ENCODE peak calls at places on chromosomes 12 and 14, in seven cellular contexts. A is B cell; V is stimulated activated CD4-positive, alpha-beta T cell treated with anti-CD3 and anti-CD28 coated beads, Interleukin-2, amount 100 ng/mL, for 24 hours; S is cardiac fibroblast; X is occipital lobe; U is NAMALWA; T is NCI-H1930. D is an unnamed sample.

GRCh38 chr12:123453165-123453564 is 4.8 kb upstream of the SNRNP35 start:
- DNase-seq in S (no peak), U (no peak), T (no peak), X (no peak), V (no peak), A (no peak), D (no peak)

GRCh38 chr14:52071675-52072074 is 2.8 kb upstream of the NID2 start:
- DNase-seq in X (no peak), A (no peak), V (no peak), U (no peak), T (no peak), S (peak), D (no peak)

GRCh38 chr12:67208326-67209067 is 60.7 kb upstream of the CAND1 start:
- DNase-seq in X (no peak), U (no peak), T (no peak), V (no peak), S (no peak), A (no peak), D (no peak)

GRCh38 chr12:90974286-90974685 is 19.3 kb upstream of the CCER1 start:
- DNase-seq in U (no peak), T (no peak), V (no peak), S (no peak), X (no peak), A (no peak), D (no peak)

GRCh38 chr14:105470812-105471771 is 3.5 kb upstream of the CRIP2 start:
- DNase-seq in V (no peak), S (peak), X (no peak), T (no peak), A (no peak), U (peak), D (peak)

GRCh38 chr14:33848706-33849454 is 102.0 kb downstream of the EGLN3 start:
- DNase-seq in V (peak), X (peak), U (peak), S (peak), A (no peak), T (peak), D (peak)

GRCh38 chr14:97390031-97390729 is 593.0 kb downstream of the VRK1 start:
- DNase-seq in V (no peak), S (no peak), X (no peak), U (no peak), A (no peak), T (no peak), D (no peak)

GRCh38 chr12:127005406-127005805 is 1261.6 kb upstream of the TMEM132C start:
- DNase-seq in T (no peak), S (no peak), U (no peak), X (no peak), A (no peak), V (no peak), D (no peak)

GRCh38 chr12:117649796-117650195 is 288.4 kb upstream of the NOS1 start:
- DNase-seq in V (no peak), X (no peak), A (no peak), T (no peak), S (no peak), U (no peak), D (no peak)

GRCh38 chr12:109461846-109462766 is 15.0 kb downstream of the KCTD10 start:
- DNase-seq in U (no peak), X (no peak), T (no peak), A (no peak), S (peak), V (no peak), D (no peak)

GRCh38 chr12:65827827-65828231 is 3.5 kb downstream of the HMGA2 start:
- DNase-seq in V (no peak), U (no peak), A (no peak), X (no peak), T (no peak), S (peak), D (no peak)

GRCh38 chr12:110844551-110845395 is 2.0 kb upstream of the CCDC63 start:
- DNase-seq in V (no peak), S (peak), A (no peak), T (no peak), U (no peak), X (no peak), D (no peak)

GRCh38 chr12:20865873-20866272 is 55.4 kb downstream of the SLCO1B3 start:
- DNase-seq in T (no peak), U (no peak), V (no peak), A (no peak), X (no peak), S (no peak), D (no peak)

GRCh38 chr12:47981496-47982260 is 18.3 kb downstream of the TMEM106C start:
- DNase-seq in U (no peak), T (no peak), X (no peak), A (no peak), S (no peak), V (no peak), D (no peak)

GRCh38 chr14:32606297-32606696 is 277.2 kb downstream of the AKAP6 start:
- DNase-seq in A (no peak), X (no peak), U (no peak), V (no peak), S (peak), T (no peak), D (no peak)

GRCh38 chr14:52802597-52802996 is 11.2 kb upstream of the GNPNAT1 start:
- DNase-seq in T (no peak), A (no peak), S (no peak), U (no peak), X (no peak), V (no peak), D (no peak)

GRCh38 chr12:120110550-120111501 is 5.7 kb downstream of the RAB35 start:
- DNase-seq in U (peak), V (peak), T (no peak), S (no peak), X (no peak), A (peak), D (no peak)

GRCh38 chr12:111248221-111248620 is 120.7 kb downstream of the PHETA1 start:
- DNase-seq in U (no peak), V (no peak), T (no peak), S (peak), X (no peak), A (no peak), D (no peak)

GRCh38 chr12:52307836-52308806 is 13.1 kb downstream of the KRT83 start:
- DNase-seq in X (peak), A (no peak), V (peak), U (no peak), S (peak), T (peak), D (no peak)

GRCh38 chr12:96225994-96226399 is 31.8 kb downstream of the ELK3 start:
- DNase-seq in U (no peak), A (no peak), T (no peak), X (no peak), V (no peak), S (no peak), D (no peak)

GRCh38 chr14:104247336-104248202 is 109.2 kb downstream of the KIF26A start:
- DNase-seq in T (no peak), A (no peak), X (no peak), V (peak), U (no peak), S (no peak), D (no peak)

GRCh38 chr14:58072288-58073071 is 79.5 kb downstream of the ARMH4 start:
- DNase-seq in S (peak), A (peak), X (peak), U (peak), T (peak), V (peak), D (peak)

GRCh38 chr12:25701290-25701689 is 148.2 kb upstream of the LMNTD1 start:
- DNase-seq in A (no peak), V (no peak), U (no peak), T (no peak), X (no peak), S (peak), D (no peak)

GRCh38 chr14:51652168-51653095 is 722 bp downstream of the FRMD6 start:
- DNase-seq in X (peak), V (peak), T (no peak), U (peak), A (no peak), S (no peak), D (peak)

GRCh38 chr12:5745251-5745888 is 199.7 kb downstream of the ANO2 start:
- DNase-seq in X (peak), A (peak), T (peak), V (peak), S (peak), U (peak), D (no peak)

GRCh38 chr12:127125607-127126259 is 1141.2 kb upstream of the TMEM132C start:
- DNase-seq in T (no peak), X (no peak), U (peak), S (peak), V (peak), A (no peak), D (no peak)

GRCh38 chr14:88272390-88273019 is 50.6 kb downstream of the KCNK10 start:
- DNase-seq in A (no peak), X (no peak), T (no peak), U (no peak), V (no peak), S (no peak), D (no peak)

GRCh38 chr12:116346751-116347150 is 69.3 kb upstream of the MED13L start:
- DNase-seq in U (no peak), S (peak), V (no peak), T (no peak), A (no peak), X (peak), D (no peak)

D was measured in COR-L47.